ENCODE peak calls at places on chromosome 17, in six cellular contexts. V is PC-3, X is fibroblast of lung, C is heart left ventricle, N is neural progenitor cell, A is astrocyte of the spinal cord. K is an unnamed sample.

GRCh38 chr17:44757918-44758413 is 822 bp upstream of the ADAM11 start:
- DNase-seq in V (no peak), X (no peak), C (no peak), N (no peak), A (no peak), K (no peak)

GRCh38 chr17:77692571-77693161 is 265.8 kb upstream of the TNRC6C start:
- DNase-seq in V (peak; percentile 67), X (peak; percentile 34), C (no peak), N (no peak), A (no peak), K (peak; percentile 44)

GRCh38 chr17:20944014-20944905 is 98.6 kb downstream of the USP22 start:
- DNase-seq in V (peak; percentile 83), X (no peak), C (no peak), N (peak; percentile 19), A (no peak), K (peak; percentile 38)

GRCh38 chr17:29590261-29590978 is 972 bp upstream of the GIT1 start:
- DNase-seq in V (no peak), X (peak; percentile 71), C (peak; percentile 70), N (no peak), A (peak; percentile 53), K (peak; percentile 59)

GRCh38 chr17:56973520-56973919 is 4.4 kb upstream of the SCPEP1 start:
- DNase-seq in V (peak; percentile 89), X (peak; percentile 18), C (no peak), N (no peak), A (no peak), K (no peak)

GRCh38 chr17:13518271-13519000 is 83.3 kb downstream of the HS3ST3A1 start:
- DNase-seq in V (no peak), X (peak; percentile 97), C (no peak), N (no peak), A (peak; percentile 86), K (no peak)

GRCh38 chr17:34635876-34636275 is 56.5 kb downstream of the TMEM132E start:
- DNase-seq in V (no peak), X (no peak), C (no peak), N (no peak), A (no peak), K (no peak)

GRCh38 chr17:37317867-37318266 is 57.9 kb upstream of the C17orf78 start:
- DNase-seq in V (no peak), X (no peak), C (no peak), N (no peak), A (no peak), K (no peak)

GRCh38 chr17:57296231-57296630 is 39.9 kb downstream of the MSI2 start:
- DNase-seq in V (peak; percentile 11), X (peak; percentile 40), C (no peak), N (no peak), A (no peak), K (no peak)

GRCh38 chr17:73228748-73229236 is 32.9 kb downstream of the CPSF4L start:
- DNase-seq in V (peak; percentile 94), X (peak; percentile 89), C (no peak), N (no peak), A (peak; percentile 76), K (peak; percentile 63)

GRCh38 chr17:75814900-75815373 is 29.3 kb downstream of the UNC13D start:
- DNase-seq in V (peak; percentile 90), X (peak; percentile 83), C (peak; percentile 40), N (no peak), A (peak; percentile 76), K (no peak)

GRCh38 chr17:15377608-15378007 is 36.2 kb upstream of the TEKT3 start:
- DNase-seq in V (peak; percentile 97), X (peak; percentile 89), C (no peak), N (peak; percentile 47), A (peak; percentile 73), K (no peak)

GRCh38 chr17:82244413-82245140 is 15.7 kb downstream of the SLC16A3 start:
- DNase-seq in V (peak; percentile 50), X (peak; percentile 33), C (peak; percentile 56), N (no peak), A (peak; percentile 54), K (peak; percentile 65)

GRCh38 chr17:47837401-47838039 is 3.6 kb downstream of the SCRN2 start:
- DNase-seq in V (peak; percentile 21), X (peak; percentile 56), C (no peak), N (no peak), A (peak; percentile 46), K (no peak)

GRCh38 chr17:21140911-21141310 is 14.1 kb downstream of the DHRS7B start:
- DNase-seq in V (no peak), X (no peak), C (no peak), N (no peak), A (no peak), K (no peak)

GRCh38 chr17:55345132-55345531 is 76.5 kb downstream of the MMD start:
- DNase-seq in V (no peak), X (no peak), C (no peak), N (no peak), A (no peak), K (no peak)

GRCh38 chr17:3772764-3773163 is 28.2 kb downstream of the ITGAE start:
- DNase-seq in V (no peak), X (no peak), C (no peak), N (no peak), A (no peak), K (no peak)

GRCh38 chr17:6028294-6028693 is 41.9 kb upstream of the WSCD1 start:
- DNase-seq in V (no peak), X (no peak), C (no peak), N (no peak), A (no peak), K (no peak)

GRCh38 chr17:81419333-81419885 is 24.2 kb downstream of the BAHCC1 start:
- DNase-seq in V (peak; percentile 90), X (peak; percentile 93), C (peak; percentile 95), N (peak; percentile 57), A (peak; percentile 92), K (no peak)

GRCh38 chr17:9414471-9414870 is 161.1 kb downstream of the STX8 start:
- DNase-seq in V (no peak), X (no peak), C (no peak), N (no peak), A (no peak), K (no peak)

GRCh38 chr17:44083250-44083849 is 12.8 kb downstream of the G6PC3 start:
- DNase-seq in V (peak; percentile 76), X (no peak), C (no peak), N (no peak), A (no peak), K (no peak)

GRCh38 chr17:38429476-38430100 is 1.3 kb downstream of the ARHGAP23 start:
- DNase-seq in V (no peak), X (no peak), C (no peak), N (no peak), A (no peak), K (no peak)

GRCh38 chr17:11825902-11826301 is 171.4 kb downstream of the ZNF18 start:
- DNase-seq in V (no peak), X (no peak), C (no peak), N (no peak), A (no peak), K (no peak)

GRCh38 chr17:50278526-50279180 is 4.4 kb downstream of the TMEM92 start:
- DNase-seq in V (no peak), X (no peak), C (no peak), N (no peak), A (no peak), K (no peak)

DNA sequence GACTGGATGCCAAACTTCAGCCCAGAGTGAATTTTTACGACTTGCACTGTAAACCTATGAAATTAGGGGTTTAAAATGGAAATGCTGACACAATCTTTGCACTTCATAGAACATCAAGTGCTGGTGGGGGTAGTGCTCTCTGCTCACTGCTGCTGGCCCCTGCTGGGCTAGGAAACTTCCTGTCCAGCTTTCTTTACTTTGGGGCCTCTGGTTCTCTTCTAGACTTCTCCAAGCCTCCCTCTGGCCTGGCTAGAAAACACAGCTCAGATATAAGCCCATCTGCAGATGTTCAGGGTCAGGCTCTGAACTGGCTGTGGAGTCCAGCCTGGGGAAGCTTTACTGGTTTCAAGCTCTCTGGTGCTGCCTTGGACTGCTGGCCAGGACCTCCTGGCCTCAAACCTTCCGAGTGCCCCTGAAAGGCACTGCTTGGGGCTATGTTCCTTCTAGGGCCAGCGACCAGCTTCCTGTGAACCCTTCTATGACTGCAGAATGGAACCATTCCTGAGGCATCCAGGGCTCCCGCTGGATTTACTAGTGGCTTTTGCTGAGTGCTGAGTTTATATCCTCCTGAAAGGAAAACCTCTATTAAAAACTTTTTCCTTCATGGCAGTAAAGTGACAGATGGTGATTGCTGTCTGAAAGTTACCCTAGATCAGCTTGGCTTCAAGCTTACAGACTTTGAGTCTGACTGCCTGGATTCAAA is 59.4 kb downstream of the TBX4 start:
- DNase-seq in V (no peak), X (no peak), C (no peak), N (no peak), A (no peak), K (no peak)
- TF ChIP-seq CTCF in V (no peak), X (no peak), C (no peak), N (no peak), A (no peak), K (no peak)

DNA sequence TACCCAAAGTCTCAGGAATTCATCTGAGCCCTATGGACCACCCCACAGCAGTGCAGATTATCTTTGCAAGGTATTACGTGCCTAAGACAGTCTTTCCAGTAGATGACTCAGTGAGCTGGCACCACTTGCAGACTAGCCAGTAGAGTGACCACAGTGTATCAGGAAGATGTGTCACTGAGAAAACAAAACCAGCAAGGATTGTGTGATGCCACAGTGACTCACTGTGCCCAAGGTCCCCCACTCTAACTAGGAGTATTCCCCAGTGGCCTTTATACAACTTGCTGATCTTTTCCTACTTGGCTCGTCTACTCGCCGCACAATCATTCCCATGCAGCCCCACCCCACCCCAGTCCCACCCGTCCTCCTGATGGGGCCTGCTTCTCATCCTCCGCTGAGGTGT is 26.8 kb upstream of the PRKCA start:
- DNase-seq in V (peak; percentile 100), X (peak; percentile 98), C (no peak), N (no peak), A (peak; percentile 95), K (peak; percentile 53)
- TF ChIP-seq CTCF in V (no peak), X (no peak), C (no peak), N (no peak), A (no peak), K (no peak)

GRCh38 chr17:41678411-41678906 is 10.2 kb upstream of the EIF1 start:
- DNase-seq in V (peak; percentile 30), X (peak; percentile 37), C (peak; percentile 12), N (no peak), A (peak; percentile 29), K (no peak)

GRCh38 chr17:41681776-41682175 is 6.9 kb upstream of the EIF1 start:
- DNase-seq in V (no peak), X (no peak), C (no peak), N (no peak), A (no peak), K (no peak)

GRCh38 chr17:41679740-41680425 is 8.8 kb upstream of the EIF1 start:
- DNase-seq in V (no peak), X (no peak), C (peak; percentile 11), N (no peak), A (no peak), K (no peak)

GRCh38 chr17:41680426-41681040 is 8.2 kb upstream of the EIF1 start:
- DNase-seq in V (no peak), X (no peak), C (no peak), N (no peak), A (no peak), K (no peak)

GRCh38 chr17:41678907-41679739 is 9.6 kb upstream of the EIF1 start:
- DNase-seq in V (peak; percentile 40), X (peak; percentile 79), C (peak; percentile 24), N (no peak), A (peak; percentile 56), K (peak; percentile 87)
- TF ChIP-seq CTCF in V (peak; percentile 24), X (no peak), C (peak; percentile 23), N (peak; percentile 12), A (peak; percentile 15), K (no peak)

GRCh38 chr17:7561028-7561575 is 617 bp upstream of the SENP3 start:
- DNase-seq in V (peak; percentile 84), X (peak; percentile 75), C (peak; percentile 94), N (peak; percentile 95), A (peak; percentile 82), K (peak; percentile 93)
- TF ChIP-seq CTCF in V (peak; percentile 64), X (peak; percentile 55), C (peak; percentile 89), N (peak; percentile 66), A (peak; percentile 88), K (peak; percentile 79)

GRCh38 chr17:7858487-7858832 is 657 bp downstream of the CYB5D1 start:
- DNase-seq in V (peak; percentile 40), X (peak; percentile 57), C (peak; percentile 68), N (peak; percentile 88), A (no peak), K (peak; percentile 54)
- TF ChIP-seq CTCF in V (peak; percentile 49), X (peak; percentile 40), C (peak; percentile 27), N (peak; percentile 51), A (peak; percentile 44), K (peak; percentile 19)

K was measured in activated CD8-positive, alpha-beta T cell treated with anti-CD3 and anti-CD28 coated beads for 36 hours.